ENCODE peak calls at places on chromosomes 11 and 22, in five cellular contexts. R is heart left ventricle, K is neural progenitor cell, B is right lobe of liver, Z is right atrium auricular region. H is an unnamed sample. For H3K9me3 and H3K4me1, the result is how much of the 10 kb centered on the place peaks cover.

GRCh38 chr11:65584723-65585171 is 8.9 kb downstream of the EHBP1L1 start:
- DNase-seq in K (peak), Z (no peak), R (no peak), B (no peak), H (no peak)

GRCh38 chr11:46275964-46276641 is 1.4 kb upstream of the CREB3L1 start:
- DNase-seq in K (no peak), B (no peak), Z (no peak), R (no peak), H (no peak)

GRCh38 chr11:28770806-28771205 is 662.6 kb downstream of the METTL15 start:
- DNase-seq in K (no peak), B (no peak), Z (no peak), R (no peak), H (no peak)

GRCh38 chr11:12187399-12187798 is 77.0 kb downstream of the MICAL2 start:
- DNase-seq in K (peak), R (no peak), B (no peak), Z (no peak), H (no peak)

GRCh38 chr22:50119169-50119767 is 29.5 kb downstream of the MOV10L1 start:
- DNase-seq in B (no peak), R (no peak), Z (no peak), K (no peak), H (no peak)

GRCh38 chr11:73140213-73141030 is 1.7 kb downstream of the FCHSD2 start:
- DNase-seq in B (peak), Z (no peak), R (no peak), K (peak), H (no peak)

GRCh38 chr11:1067812-1068496 is 6.7 kb upstream of the MUC2 start:
- DNase-seq in K (no peak), R (no peak), Z (no peak), B (no peak), H (no peak)

GRCh38 chr11:88590366-88590765 is 252.8 kb upstream of the CTSC start:
- DNase-seq in R (no peak), Z (no peak), K (no peak), B (no peak), H (no peak)

GRCh38 chr11:70530629-70531185 is 132.4 kb downstream of the CTTN start:
- DNase-seq in Z (no peak), R (no peak), K (no peak), B (no peak), H (peak)

GRCh38 chr11:20050048-20050447 is 110.2 kb downstream of the DBX1 start:
- DNase-seq in B (no peak), R (no peak), K (peak), Z (no peak), H (no peak)

GRCh38 chr22:45757068-45757467 is 85.4 kb downstream of the ATXN10 start:
- DNase-seq in R (no peak), K (peak), Z (no peak), B (no peak), H (no peak)

GRCh38 chr22:43014062-43014875 is 680 bp downstream of the PACSIN2 start:
- DNase-seq in Z (no peak), K (peak), B (peak), R (peak), H (peak)

GRCh38 chr11:2409701-2410468 is 9.3 kb downstream of the TSSC4 start:
- DNase-seq in Z (no peak), K (no peak), B (no peak), R (no peak), H (no peak)

GRCh38 chr11:60703374-60703773 is 4.0 kb downstream of the MS4A8 start:
- DNase-seq in K (no peak), Z (peak), R (no peak), B (no peak), H (no peak)

DNA sequence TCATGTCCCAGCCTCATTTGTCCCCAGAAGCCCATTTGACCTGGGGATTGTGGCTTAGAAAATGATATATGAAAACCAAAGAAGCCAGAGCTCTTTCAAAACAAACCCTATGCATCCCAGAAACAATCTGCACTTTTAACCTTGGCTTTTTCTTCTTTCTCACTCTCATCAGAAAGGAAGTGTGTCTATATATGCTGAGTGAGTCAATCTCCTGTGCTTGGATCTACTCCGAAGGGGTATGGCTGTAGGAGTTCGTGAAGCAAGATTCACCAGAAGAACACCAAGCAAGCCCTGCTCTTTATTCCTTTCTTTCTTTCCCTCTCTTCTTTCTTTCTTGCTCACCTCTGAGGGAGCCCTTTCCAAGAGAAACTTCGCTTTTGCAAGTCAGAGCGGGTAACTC is 636 bp downstream of the PAMR1 start:
- DNase-seq in Z (no peak), B (no peak), K (no peak), R (no peak), H (no peak)
- H3K27ac ChIP-seq in Z (peak), B (no peak), K (no peak), R (no peak), H (no peak)

GRCh38 chr22:48084041-48084748 is 1321.7 kb downstream of the TBC1D22A start:
- DNase-seq in Z (no peak), K (peak), B (no peak), R (no peak), H (no peak)
- H3K9me3 ChIP-seq in Z (under half), K (under half), B (under half), R (under half), H (under half)

GRCh38 chr11:45087761-45088160 is 58.7 kb upstream of the PRDM11 start:
- DNase-seq in Z (no peak), B (no peak), K (no peak), R (no peak), H (no peak)

GRCh38 chr11:45089251-45089650 is 57.2 kb upstream of the PRDM11 start:
- DNase-seq in R (peak), Z (peak), B (peak), K (no peak), H (peak)

GRCh38 chr11:45090607-45091006 is 55.8 kb upstream of the PRDM11 start:
- DNase-seq in K (no peak), R (no peak), B (peak), Z (no peak), H (no peak)

GRCh38 chr11:45091563-45092392 is 54.7 kb upstream of the PRDM11 start:
- DNase-seq in K (peak), B (peak), R (no peak), Z (no peak), H (peak)

GRCh38 chr11:45089845-45090499 is 56.5 kb upstream of the PRDM11 start:
- DNase-seq in R (no peak), B (no peak), K (peak), Z (no peak), H (no peak)
- H3K4me1 ChIP-seq in R (under half), B (under half), K (half or more), Z (under half), H (under half)

GRCh38 chr22:21816787-21817496 is 50.5 kb downstream of the MAPK1 start:
- DNase-seq in R (no peak), Z (no peak), B (no peak), K (no peak), H (no peak)
- H3K27ac ChIP-seq in R (no peak), Z (peak), B (peak), K (no peak), H (peak)

DNA sequence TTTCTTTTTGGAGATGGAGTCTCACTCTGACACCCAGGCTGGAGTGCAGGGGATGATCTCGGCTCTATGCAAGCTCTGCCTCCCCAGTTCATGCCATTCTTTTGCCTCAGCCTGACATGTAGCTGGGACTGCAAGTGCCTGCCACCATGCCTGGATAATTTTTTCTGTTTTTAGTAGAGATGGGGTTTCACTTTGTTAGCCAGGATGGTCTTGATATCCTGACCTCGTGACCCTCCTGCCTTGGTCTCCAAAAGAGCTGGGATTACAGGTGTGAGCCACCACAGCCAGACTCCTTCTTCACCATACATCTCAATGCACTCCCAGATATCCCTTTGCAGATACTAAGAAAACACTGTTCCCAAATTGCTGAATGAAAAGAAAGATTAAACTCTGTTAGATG is 224.3 kb downstream of the OR4A5 start:
- DNase-seq in B (no peak), Z (peak), K (no peak), R (peak), H (no peak)
- H3K9me3 ChIP-seq in B (under half), Z (half or more), K (half or more), R (under half), H (under half)

GRCh38 chr11:111327908-111328624 is 29.7 kb downstream of the POU2AF3 start:
- DNase-seq in Z (no peak), K (no peak), R (peak), B (peak), H (peak)

GRCh38 chr11:111324277-111324720 is 26.0 kb downstream of the POU2AF3 start:
- DNase-seq in K (no peak), B (no peak), R (no peak), Z (no peak), H (no peak)

GRCh38 chr11:111326824-111327223 is 28.5 kb downstream of the POU2AF3 start:
- DNase-seq in Z (no peak), B (no peak), K (no peak), R (no peak), H (no peak)

GRCh38 chr11:111322534-111322933 is 24.2 kb downstream of the POU2AF3 start:
- DNase-seq in B (no peak), K (no peak), Z (no peak), R (no peak), H (no peak)

DNA sequence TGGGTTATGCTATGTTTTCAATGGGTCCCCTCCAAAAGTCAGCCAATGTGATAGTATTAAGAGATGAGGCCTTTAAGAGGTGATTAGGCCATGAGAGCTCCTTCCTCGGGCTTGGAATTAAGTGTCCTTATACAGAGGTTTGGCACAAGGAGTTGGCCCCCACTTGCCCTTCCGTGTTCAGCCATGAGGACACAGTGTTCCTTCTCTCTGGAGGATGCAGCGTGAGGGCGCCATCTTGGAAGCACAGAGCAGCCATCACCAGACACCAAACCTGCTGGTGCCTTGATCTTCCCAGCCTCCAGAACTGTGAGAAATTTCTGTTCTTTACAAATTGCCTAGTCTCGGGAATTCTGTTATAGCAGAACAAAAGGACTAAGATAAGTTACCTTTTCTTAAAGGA is 26.9 kb downstream of the POU2AF3 start:
- DNase-seq in K (no peak), R (no peak), Z (no peak), B (no peak), H (no peak)
- H3K4me1 ChIP-seq in K (under half), R (under half), Z (under half), B (under half), H (under half)

DNA sequence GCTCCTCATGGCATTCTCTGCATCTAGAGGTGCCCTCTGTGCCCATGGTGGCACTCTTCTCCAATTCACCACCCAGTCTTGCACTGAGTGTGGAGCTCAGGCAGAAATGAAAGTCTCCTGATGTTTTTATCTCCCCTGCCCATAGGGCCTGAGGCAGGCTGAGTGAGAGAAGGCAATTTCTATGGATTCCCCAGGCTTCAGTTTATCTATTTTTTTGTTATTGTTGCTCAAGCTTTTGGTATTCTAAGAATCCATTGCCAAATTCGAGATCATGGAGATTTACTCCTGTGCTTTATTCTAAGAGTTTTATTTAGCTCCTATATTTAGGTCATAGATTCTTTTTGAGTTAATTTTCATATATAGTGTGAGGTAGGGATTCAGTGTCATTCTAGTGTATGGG is 40.7 kb downstream of the TSPAN18 start:
- DNase-seq in R (no peak), B (no peak), K (no peak), Z (peak), H (no peak)
- H3K27ac ChIP-seq in R (peak), B (no peak), K (no peak), Z (peak), H (peak)

GRCh38 chr11:50169634-50170033 is 137.0 kb downstream of the OR4C45 start:
- DNase-seq in K (no peak), R (no peak), Z (no peak), B (no peak), H (no peak)

GRCh38 chr11:50164050-50164449 is 131.4 kb downstream of the OR4C45 start:
- DNase-seq in R (peak), Z (no peak), K (no peak), B (no peak), H (no peak)
- H3K9me3 ChIP-seq in R (under half), Z (under half), K (under half), B (under half), H (under half)

H was measured in aorta.